ENCODE peak calls at places on chromosomes 5 and 9, in seven cellular contexts. O is mesendoderm, U is neuronal stem cell, Z is IMR-90, J is mesenchymal stem cell, H is H9, W is trophoblast cell. G is an unnamed sample.

GRCh38 chr5:155850411-155850810 is 476.6 kb upstream of the SGCD start:
- DNase-seq in O (no peak), U (no peak), Z (no peak), J (no peak), H (no peak), W (no peak), G (no peak)

GRCh38 chr9:86945868-86946711 is 1.2 kb downstream of the GAS1 start:
- DNase-seq in O (peak), U (no peak), Z (peak), J (peak), H (peak), W (peak), G (no peak)

GRCh38 chr5:42090162-42090561 is 165.1 kb downstream of the FBXO4 start:
- DNase-seq in O (no peak), U (no peak), Z (no peak), J (no peak), H (no peak), W (no peak), G (no peak)

GRCh38 chr5:143440448-143441102 is 37.1 kb upstream of the NR3C1 start:
- DNase-seq in O (no peak), U (no peak), Z (no peak), J (no peak), H (no peak), W (no peak), G (no peak)

GRCh38 chr5:10634056-10634455 is 70.2 kb downstream of the ANKRD33B start:
- DNase-seq in O (no peak), U (no peak), Z (no peak), J (no peak), H (no peak), W (no peak), G (no peak)

GRCh38 chr5:107247427-107247826 is 423.3 kb downstream of the EFNA5 start:
- DNase-seq in O (no peak), U (no peak), Z (peak), J (no peak), H (no peak), W (no peak), G (no peak)

GRCh38 chr9:132787748-132788159 is 90.3 kb downstream of the AK8 start:
- DNase-seq in O (no peak), U (no peak), Z (no peak), J (no peak), H (no peak), W (no peak), G (no peak)

GRCh38 chr5:88680253-88681132 is 202.5 kb downstream of the MEF2C start:
- DNase-seq in O (peak), U (no peak), Z (peak), J (peak), H (peak), W (peak), G (no peak)

GRCh38 chr9:122036988-122037387 is 56.1 kb downstream of the TTLL11 start:
- DNase-seq in O (peak), U (no peak), Z (peak), J (peak), H (no peak), W (no peak), G (no peak)

GRCh38 chr5:102857090-102857818 is 102.1 kb downstream of the PAM start:
- DNase-seq in O (no peak), U (no peak), Z (no peak), J (no peak), H (no peak), W (no peak), G (no peak)

GRCh38 chr5:56327810-56328209 is 94.7 kb upstream of the ANKRD55 start:
- DNase-seq in O (peak), U (no peak), Z (no peak), J (peak), H (no peak), W (no peak), G (no peak)

GRCh38 chr9:132651259-132651658 is 18.5 kb downstream of the DDX31 start:
- DNase-seq in O (no peak), U (no peak), Z (peak), J (peak), H (no peak), W (peak), G (no peak)

GRCh38 chr5:85278193-85278592 is 893.5 kb upstream of the EDIL3 start:
- DNase-seq in O (peak), U (no peak), Z (no peak), J (no peak), H (no peak), W (no peak), G (no peak)

GRCh38 chr5:140481758-140482157 is 65.7 kb upstream of the EIF4EBP3 start:
- DNase-seq in O (no peak), U (no peak), Z (peak), J (no peak), H (no peak), W (no peak), G (no peak)

GRCh38 chr5:128015978-128016377 is 67.6 kb upstream of the SLC12A2 start:
- DNase-seq in O (peak), U (no peak), Z (peak), J (peak), H (no peak), W (peak), G (no peak)

GRCh38 chr9:126705767-126706697 is 92.3 kb downstream of the LMX1B start:
- DNase-seq in O (peak), U (no peak), Z (peak), J (peak), H (peak), W (peak), G (peak)

GRCh38 chr5:89246252-89246651 is 363.3 kb upstream of the MEF2C start:
- DNase-seq in O (no peak), U (no peak), Z (peak), J (peak), H (no peak), W (no peak), G (no peak)

GRCh38 chr9:33651125-33651524 is 127.1 kb downstream of the ANKRD18B start:
- DNase-seq in O (peak), U (no peak), Z (no peak), J (no peak), H (peak), W (no peak), G (no peak)

GRCh38 chr5:167945542-167946384 is 345.7 kb upstream of the WWC1 start:
- DNase-seq in O (peak), U (no peak), Z (peak), J (peak), H (no peak), W (peak), G (no peak)

GRCh38 chr9:15103321-15103720 is 193.1 kb upstream of the FREM1 start:
- DNase-seq in O (no peak), U (no peak), Z (no peak), J (no peak), H (no peak), W (no peak), G (no peak)

DNA sequence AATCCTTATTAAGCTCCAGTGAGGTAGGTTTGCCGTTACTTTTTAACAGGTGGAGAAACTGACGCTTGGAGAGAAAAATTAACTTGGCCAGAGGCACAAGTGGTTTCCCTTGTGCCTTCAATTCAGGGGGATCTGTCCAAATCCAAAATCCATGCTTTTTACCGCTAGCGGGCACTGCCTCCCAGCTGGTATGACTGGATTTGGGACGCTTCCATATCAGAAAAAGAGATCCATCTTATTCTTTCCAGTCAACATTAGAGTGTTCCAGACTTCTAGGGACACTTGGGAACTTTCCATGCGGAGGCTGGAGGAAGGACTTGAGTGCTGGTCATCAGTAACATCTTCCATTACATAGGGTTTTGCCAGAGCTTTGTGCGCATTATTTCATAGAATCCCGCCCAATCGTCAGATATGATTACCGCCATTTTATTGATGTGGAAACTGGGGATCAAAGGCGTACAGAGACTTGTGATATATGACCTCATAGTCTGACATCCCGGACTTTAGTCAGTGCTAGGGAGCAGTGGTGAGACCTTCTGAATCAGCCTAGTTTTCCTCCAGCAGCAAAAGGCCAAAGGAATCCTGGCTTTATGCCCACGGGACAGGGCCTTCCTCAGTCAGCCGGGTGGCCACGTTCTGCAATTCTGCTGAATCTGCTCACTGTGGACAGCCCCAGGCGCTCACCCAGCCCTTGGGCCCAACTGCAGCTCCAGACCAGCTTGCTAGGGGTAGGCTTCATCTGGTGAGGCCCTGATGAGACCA is 1.1 kb upstream of the GNPDA1 start:
- DNase-seq in O (no peak), U (no peak), Z (peak), J (peak), H (no peak), W (peak), G (no peak)
- H3K4ac ChIP-seq in O (peak), U (no peak), Z (peak), J (no peak), H (no peak), W (no peak), G (no peak)

DNA sequence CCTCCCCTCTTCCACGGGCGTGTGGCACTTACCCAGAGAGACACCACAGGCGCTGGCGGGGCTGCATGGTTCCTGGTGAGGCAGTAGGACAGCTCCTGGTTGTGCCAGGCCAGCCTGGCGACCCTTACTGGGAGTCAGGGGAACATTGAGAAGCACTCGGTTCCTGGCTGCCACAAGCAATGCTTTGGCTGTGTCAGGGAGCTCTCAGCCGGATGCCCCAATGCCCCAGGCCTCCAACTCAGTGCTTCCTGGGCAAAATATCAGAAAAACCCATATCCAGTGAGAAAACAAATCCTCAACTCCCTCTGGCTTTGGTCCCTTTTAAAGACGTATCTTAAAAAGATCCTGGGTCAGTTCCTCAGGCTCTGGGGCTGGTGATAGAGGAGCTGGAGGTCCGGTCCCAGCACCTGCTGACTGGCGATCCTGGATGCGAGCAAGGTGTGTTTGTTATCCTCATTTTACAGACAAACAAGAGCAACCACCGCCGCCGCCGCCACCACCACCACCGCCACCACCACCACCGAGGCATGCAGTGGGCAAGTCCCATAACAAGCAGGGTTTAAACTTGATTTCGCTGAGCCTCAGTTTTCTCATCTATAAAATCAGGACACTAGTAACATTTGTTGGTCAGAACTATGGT is 4.1 kb downstream of the NKX2-5 start:
- DNase-seq in O (no peak), U (no peak), Z (no peak), J (no peak), H (no peak), W (no peak), G (no peak)
- H3K4ac ChIP-seq in O (no peak), U (no peak), Z (no peak), J (no peak), H (no peak), W (no peak), G (no peak)

GRCh38 chr9:100669968-100670367 is 92.1 kb downstream of the CAVIN4 start:
- DNase-seq in O (no peak), U (no peak), Z (no peak), J (no peak), H (no peak), W (no peak), G (no peak)
- H3K4ac ChIP-seq in O (no peak), U (no peak), Z (no peak), J (no peak), H (no peak), W (no peak), G (no peak)

DNA sequence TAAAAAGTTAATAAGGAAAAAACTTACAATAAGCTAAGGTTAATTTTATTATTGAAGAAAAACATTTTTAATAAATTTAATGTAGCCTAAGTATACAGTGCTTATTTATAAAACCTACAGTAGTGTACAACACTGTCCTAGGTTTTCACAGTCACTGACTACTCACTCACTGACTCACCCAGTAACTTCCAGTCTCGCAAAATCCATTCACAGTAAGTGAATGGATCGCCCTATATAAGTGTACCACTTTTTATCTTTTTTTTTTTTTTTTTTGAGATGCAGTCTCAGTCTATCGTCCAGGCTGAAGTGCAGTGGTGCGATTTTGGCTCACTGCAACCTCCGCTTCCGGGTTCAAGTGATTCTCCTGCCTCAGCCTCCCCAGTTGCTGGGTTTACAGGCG is 47.7 kb downstream of the FNIP1 start:
- DNase-seq in O (no peak), U (no peak), Z (peak), J (peak), H (no peak), W (no peak), G (no peak)
- H3K4ac ChIP-seq in O (no peak), U (no peak), Z (no peak), J (no peak), H (no peak), W (no peak), G (no peak)

DNA sequence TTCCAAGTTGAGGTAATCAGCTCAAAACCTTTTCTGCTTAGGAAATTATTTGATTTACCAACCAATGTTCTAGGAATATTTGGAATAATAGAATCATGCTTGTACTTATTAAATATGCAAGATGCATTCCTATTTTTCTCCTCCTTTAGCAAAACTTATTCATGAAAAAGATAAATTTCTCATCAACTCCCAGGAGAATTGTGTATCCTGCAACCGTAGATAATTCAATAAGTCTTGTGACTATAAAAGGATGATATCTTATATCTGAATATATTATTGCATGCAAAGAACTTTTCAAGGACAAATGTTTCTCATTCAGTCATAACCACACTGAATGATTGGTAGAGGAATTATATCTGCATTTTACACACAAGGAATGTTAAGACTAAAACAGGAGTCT is 84.9 kb upstream of the CCNG1 start:
- DNase-seq in O (no peak), U (no peak), Z (no peak), J (no peak), H (no peak), W (no peak), G (no peak)
- H3K4ac ChIP-seq in O (no peak), U (no peak), Z (no peak), J (no peak), H (no peak), W (no peak), G (no peak)

GRCh38 chr9:2317591-2317990 is 302.4 kb downstream of the SMARCA2 start:
- DNase-seq in O (peak), U (no peak), Z (no peak), J (no peak), H (no peak), W (peak), G (no peak)

GRCh38 chr9:2311920-2312319 is 296.8 kb downstream of the SMARCA2 start:
- DNase-seq in O (no peak), U (no peak), Z (no peak), J (no peak), H (no peak), W (no peak), G (no peak)

GRCh38 chr9:2319421-2319820 is 302.2 kb upstream of the VLDLR start:
- DNase-seq in O (no peak), U (no peak), Z (peak), J (no peak), H (no peak), W (peak), G (no peak)

DNA sequence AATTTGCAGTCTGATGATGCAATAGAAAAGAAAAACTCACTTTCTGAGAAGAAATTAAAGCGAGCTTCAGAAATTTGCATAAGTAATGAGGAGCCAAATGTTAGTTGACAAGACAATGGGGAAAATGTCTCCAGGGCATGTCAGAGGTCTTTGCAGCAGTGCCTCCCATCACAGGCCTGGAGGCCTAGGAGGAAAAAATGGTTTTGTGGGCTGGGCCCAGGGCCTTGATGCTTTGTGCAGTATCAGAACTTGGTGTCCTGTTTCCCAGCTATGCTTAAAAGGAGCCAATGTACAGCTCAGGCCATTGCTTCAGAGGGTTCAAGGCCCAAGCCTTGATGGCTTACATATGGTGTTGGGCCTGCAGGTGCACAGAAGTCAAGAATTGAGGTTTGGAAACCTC is 298.4 kb downstream of the SMARCA2 start:
- DNase-seq in O (no peak), U (no peak), Z (no peak), J (no peak), H (no peak), W (no peak), G (peak)
- H3K4ac ChIP-seq in O (no peak), U (no peak), Z (no peak), J (no peak), H (no peak), W (no peak), G (no peak)

GRCh38 chr9:32533338-32533737 is 7.3 kb upstream of the RIGI start:
- DNase-seq in O (no peak), U (no peak), Z (peak), J (no peak), H (no peak), W (peak), G (no peak)
- H3K4ac ChIP-seq in O (no peak), U (no peak), Z (no peak), J (no peak), H (no peak), W (no peak), G (no peak)

DNA sequence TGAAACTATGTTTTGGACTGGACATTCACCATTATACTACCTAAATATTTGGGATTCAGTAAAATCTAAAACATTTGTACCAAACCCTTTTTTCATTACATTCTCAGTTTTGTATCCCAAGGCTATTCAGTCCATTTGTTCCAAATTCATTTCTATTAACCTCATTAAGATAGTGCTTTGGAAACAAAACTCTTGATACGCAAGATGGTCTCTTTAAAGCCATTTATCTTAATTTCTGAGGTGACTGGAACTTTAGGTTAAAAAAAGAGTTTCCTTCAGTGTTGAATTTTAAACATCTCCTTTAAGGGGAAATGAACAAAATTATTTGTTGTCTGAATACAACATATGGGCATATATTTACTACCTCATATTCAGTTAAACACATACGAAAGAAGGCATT is 702.5 kb upstream of the GRAMD2B start:
- DNase-seq in O (no peak), U (no peak), Z (no peak), J (no peak), H (no peak), W (no peak), G (no peak)
- H3K4ac ChIP-seq in O (no peak), U (no peak), Z (no peak), J (no peak), H (no peak), W (no peak), G (no peak)

DNA sequence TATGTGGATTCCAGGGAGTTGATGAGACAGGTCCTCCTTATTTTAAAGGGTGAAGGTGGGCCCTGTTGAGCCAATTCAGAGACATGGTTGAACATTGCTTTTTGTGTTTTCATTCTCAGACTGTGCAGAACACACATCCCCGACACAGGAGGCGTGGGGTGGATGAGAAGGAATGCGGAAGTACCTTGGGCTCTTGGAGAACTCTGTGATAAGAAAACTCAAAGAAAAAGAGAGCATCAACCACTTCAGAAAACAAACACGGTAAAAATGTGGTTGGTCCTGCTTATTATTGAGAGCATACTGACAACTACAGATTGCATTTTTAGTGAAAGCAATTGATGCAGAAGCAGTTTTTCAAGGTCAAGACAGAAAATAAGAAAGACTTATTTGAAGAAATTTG is 659.8 kb downstream of the IRX1 start:
- DNase-seq in O (no peak), U (no peak), Z (no peak), J (no peak), H (no peak), W (peak), G (no peak)
- H3K4ac ChIP-seq in O (no peak), U (no peak), Z (no peak), J (no peak), H (no peak), W (no peak), G (no peak)

GRCh38 chr5:111119856-111120255 is 27.7 kb downstream of the WDR36 start:
- DNase-seq in O (no peak), U (no peak), Z (no peak), J (no peak), H (no peak), W (no peak), G (no peak)
- H3K4ac ChIP-seq in O (no peak), U (no peak), Z (no peak), J (no peak), H (no peak), W (no peak), G (no peak)

G was measured in H1.